ENCODE peak calls at places on chromosomes 7 and 10, in seven cellular contexts. P is A549, Q is breast epithelium, C is esophagus squamous epithelium, A is keratinocyte, Y is uterus, B is upper lobe of left lung. I is an unnamed sample. For H3K4me1, the result is how much of the 10 kb centered on the place peaks cover.

GRCh38 chr10:112441520-112441919 is 5.2 kb downstream of the ZDHHC6 start:
- DNase-seq in B (no peak), P (no peak), Y (no peak), C (no peak), Q (no peak), A (no peak), I (no peak)

GRCh38 chr7:153382591-153383225 is 623.2 kb downstream of the ACTR3B start:
- DNase-seq in Y (peak), B (no peak), Q (no peak), C (no peak), P (no peak), A (no peak), I (no peak)

GRCh38 chr7:149027055-149027454 is 1.2 kb downstream of the PDIA4 start:
- DNase-seq in P (no peak), Y (no peak), A (no peak), B (no peak), C (no peak), Q (no peak), I (no peak)

GRCh38 chr10:97332586-97333350 is 1.8 kb downstream of the FRAT2 start:
- DNase-seq in Q (peak), C (no peak), Y (peak), P (no peak), A (no peak), B (peak), I (no peak)

GRCh38 chr10:27446091-27446918 is 57.8 kb upstream of the RAB18 start:
- DNase-seq in P (peak), Q (no peak), C (no peak), B (no peak), Y (no peak), A (peak), I (no peak)

GRCh38 chr10:48439581-48440041 is 133.1 kb downstream of the MAPK8 start:
- DNase-seq in Q (no peak), C (no peak), A (no peak), B (peak), P (no peak), Y (no peak), I (no peak)

GRCh38 chr7:3805151-3805550 is 504.1 kb downstream of the SDK1 start:
- DNase-seq in Y (no peak), B (no peak), P (no peak), A (no peak), Q (no peak), C (no peak), I (no peak)

GRCh38 chr7:140526214-140526613 is 46.9 kb upstream of the MKRN1 start:
- DNase-seq in C (no peak), P (no peak), A (no peak), B (no peak), Y (no peak), Q (no peak), I (no peak)

GRCh38 chr10:22230331-22230833 is 12.6 kb upstream of the EBLN1 start:
- DNase-seq in C (no peak), Q (no peak), A (no peak), B (peak), P (peak), Y (no peak), I (no peak)

GRCh38 chr10:59831658-59832503 is 74.5 kb downstream of the CCDC6 start:
- DNase-seq in C (no peak), B (no peak), Q (no peak), Y (no peak), P (no peak), A (no peak), I (no peak)

GRCh38 chr7:69285856-69286255 is 312.4 kb upstream of the AUTS2 start:
- DNase-seq in C (no peak), P (no peak), Y (no peak), Q (no peak), A (no peak), B (no peak), I (no peak)

GRCh38 chr10:25902002-25902401 is 32.0 kb upstream of the MYO3A start:
- DNase-seq in Y (no peak), Q (no peak), C (no peak), P (no peak), A (no peak), B (no peak), I (no peak)

GRCh38 chr10:59362184-59362966 is at the start of gene FAM13C:
- DNase-seq in P (peak), A (no peak), B (peak), Y (peak), Q (peak), C (no peak), I (peak)

GRCh38 chr10:17547026-17547425 is 70.1 kb downstream of the HACD1 start:
- DNase-seq in C (no peak), P (no peak), Y (no peak), B (no peak), A (no peak), Q (no peak), I (no peak)

GRCh38 chr7:152897401-152897800 is 137.8 kb downstream of the ACTR3B start:
- DNase-seq in Q (no peak), B (no peak), C (no peak), P (no peak), A (no peak), Y (no peak), I (no peak)

GRCh38 chr7:151705744-151706567 is 171.0 kb downstream of the PRKAG2 start:
- DNase-seq in C (no peak), B (peak), A (peak), Y (peak), Q (no peak), P (peak), I (no peak)

GRCh38 chr10:61284222-61284890 is 168.8 kb downstream of the TMEM26 start:
- DNase-seq in Q (no peak), A (no peak), P (peak), C (no peak), Y (peak), B (no peak), I (no peak)

GRCh38 chr7:31056775-31057346 is 4.8 kb downstream of the ADCYAP1R1 start:
- DNase-seq in A (no peak), Q (no peak), B (no peak), C (no peak), Y (no peak), P (no peak), I (no peak)

GRCh38 chr10:31186225-31187010 is 132.6 kb upstream of the ZEB1 start:
- DNase-seq in A (no peak), Q (no peak), Y (no peak), B (no peak), C (no peak), P (no peak), I (no peak)
- TF ChIP-seq CTCF in A (no peak), Q (no peak), Y (no peak), B (no peak), C (no peak), P (no peak), I (no peak)

GRCh38 chr7:130288168-130288567 is 4.8 kb upstream of the CPA4 start:
- DNase-seq in A (no peak), C (no peak), Y (no peak), Q (no peak), B (no peak), P (no peak), I (no peak)

GRCh38 chr7:130292682-130293257 is at the start of gene CPA4:
- DNase-seq in A (peak), Y (no peak), B (no peak), Q (no peak), P (peak), C (no peak), I (peak)

GRCh38 chr7:130288829-130289228 is 4.1 kb upstream of the CPA4 start:
- DNase-seq in Y (no peak), C (no peak), P (no peak), Q (no peak), B (no peak), A (no peak), I (no peak)

GRCh38 chr7:130289478-130289877 is 3.5 kb upstream of the CPA4 start:
- DNase-seq in C (no peak), Y (no peak), Q (no peak), B (no peak), A (no peak), P (no peak), I (no peak)

GRCh38 chr7:130290745-130291144 is 2.2 kb upstream of the CPA4 start:
- DNase-seq in Q (no peak), P (no peak), Y (no peak), C (no peak), B (no peak), A (peak), I (no peak)
- H3K4me1 ChIP-seq in Q (under half), P (under half), Y (under half), C (under half), B (under half), A (half or more), I (under half)

DNA sequence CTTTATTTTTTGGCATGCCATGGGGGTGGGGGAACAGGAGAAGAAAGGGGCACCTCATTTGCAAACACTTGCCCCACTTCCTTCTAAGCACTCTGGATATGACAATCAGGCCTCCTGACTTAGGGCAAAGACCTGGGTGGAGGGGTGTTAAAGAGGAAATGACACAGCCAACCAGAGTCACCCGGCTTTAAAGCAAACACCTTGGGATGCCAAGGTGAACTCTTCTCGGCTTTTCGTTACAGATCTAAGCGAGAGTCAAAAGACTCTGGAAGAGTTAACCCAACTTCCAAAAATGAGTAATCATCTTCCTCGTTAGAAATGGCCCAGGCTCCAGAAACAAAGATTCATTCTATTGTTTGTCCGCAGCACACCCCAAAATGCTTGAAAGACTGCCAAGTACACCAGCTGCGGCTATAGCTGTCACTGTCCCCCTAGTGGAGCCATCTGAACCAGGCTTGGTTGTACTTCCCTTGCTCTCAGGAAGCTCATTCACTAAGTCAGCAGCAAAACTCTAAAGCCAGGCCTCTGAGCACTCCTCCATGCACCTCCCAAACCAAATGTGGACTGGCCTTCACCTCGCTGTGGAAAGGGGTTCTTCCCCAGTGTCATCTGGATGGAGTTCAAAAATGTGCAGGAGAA is 24.8 kb downstream of the FAM53B start:
- DNase-seq in Y (peak), B (peak), Q (peak), C (peak), A (no peak), P (no peak), I (no peak)
- TF ChIP-seq CTCF in Y (peak), B (peak), Q (peak), C (peak), A (peak), P (no peak), I (no peak)

GRCh38 chr10:91592282-91593020 is 40.4 kb downstream of the PPP1R3C start:
- DNase-seq in C (no peak), Y (no peak), A (no peak), B (no peak), P (no peak), Q (no peak), I (no peak)
- H3K4me1 ChIP-seq in C (half or more), Y (under half), A (under half), B (under half), P (half or more), Q (under half), I (half or more)